ENCODE peak calls at places on chromosomes 12 and 14, in six cellular contexts. P is brain microvascular endothelial cell, C is NCI-H1105 treated with DMSO at 0.1 percent for 48 hours, X is AG09309, L is body of pancreas, Q is foreskin fibroblast. U is an unnamed sample.

GRCh38 chr14:105700622-105701288 is 174.4 kb downstream of the TMEM121 start:
- DNase-seq in C (no peak), X (no peak), Q (no peak), P (no peak), L (no peak), U (no peak)

GRCh38 chr14:61625171-61625570 is 70.1 kb upstream of the HIF1A start:
- DNase-seq in X (no peak), P (peak), L (no peak), Q (peak), C (no peak), U (peak)

GRCh38 chr12:72390146-72390545 is 118.0 kb downstream of the TRHDE start:
- DNase-seq in C (no peak), Q (peak), L (no peak), X (no peak), P (no peak), U (no peak)

GRCh38 chr12:130863298-130863697 is 8.6 kb upstream of the RAN start:
- DNase-seq in Q (no peak), C (no peak), P (no peak), X (no peak), L (no peak), U (no peak)

GRCh38 chr12:123748661-123749060 is 13.4 kb upstream of the DNAH10 start:
- DNase-seq in P (peak), X (no peak), C (no peak), L (no peak), Q (peak), U (no peak)

GRCh38 chr12:29710104-29710503 is 73.6 kb downstream of the TMTC1 start:
- DNase-seq in X (no peak), C (peak), L (peak), P (no peak), Q (peak), U (no peak)

GRCh38 chr12:49389092-49389703 is 21.9 kb downstream of the SPATS2 start:
- DNase-seq in P (no peak), C (no peak), Q (no peak), X (no peak), L (peak), U (no peak)

GRCh38 chr14:61662437-61663311 is 32.6 kb upstream of the HIF1A start:
- DNase-seq in P (peak), Q (peak), C (no peak), X (no peak), L (peak), U (no peak)

GRCh38 chr14:52067873-52068740 is 752 bp downstream of the NID2 start:
- DNase-seq in P (no peak), L (no peak), X (no peak), Q (peak), C (peak), U (no peak)

GRCh38 chr12:123265851-123266678 is 5.6 kb downstream of the CDK2AP1 start:
- DNase-seq in P (no peak), X (no peak), Q (no peak), L (no peak), C (no peak), U (no peak)

GRCh38 chr12:100384549-100384916 is 27.7 kb downstream of the SLC17A8 start:
- DNase-seq in X (no peak), Q (no peak), C (no peak), L (no peak), P (no peak), U (no peak)

GRCh38 chr12:15220451-15220850 is 766 bp downstream of the RERG start:
- DNase-seq in C (no peak), Q (no peak), P (no peak), L (peak), X (no peak), U (no peak)

GRCh38 chr12:124545508-124546418 is 21.6 kb downstream of the NCOR2 start:
- DNase-seq in Q (no peak), X (peak), P (peak), C (no peak), L (no peak), U (no peak)